ENCODE peak calls at places on chromosomes 5 and 9, in seven cellular contexts. One of them, this sample, is unnamed.

GRCh38 chr9:114911167-114911821 is 19.1 kb downstream of the TNFSF8 start:
- DNase-seq in IMR-90: peak
- DNase-seq in nucleus accumbens: no peak
- DNase-seq in stimulated activated CD8-positive, alpha-beta memory T cell treated with anti-CD3 and anti-CD28 coated beads, Interleukin-4, amount 100 ng/mL, for 1 hour: no peak
- DNase-seq in T follicular helper cell: no peak
- DNase-seq in left lung: no peak
- DNase-seq in ureter: no peak
- DNase-seq in this sample: no peak

GRCh38 chr9:35733109-35733541 is 659 bp downstream of the CREB3 start:
- DNase-seq in IMR-90: peak
- DNase-seq in nucleus accumbens: no peak
- DNase-seq in stimulated activated CD8-positive, alpha-beta memory T cell treated with anti-CD3 and anti-CD28 coated beads, Interleukin-4, amount 100 ng/mL, for 1 hour: no peak
- DNase-seq in T follicular helper cell: no peak
- DNase-seq in left lung: no peak
- DNase-seq in ureter: no peak
- DNase-seq in this sample: no peak

GRCh38 chr5:139638090-139638735 is 9.9 kb upstream of the CXXC5 start:
- DNase-seq in IMR-90: peak
- DNase-seq in nucleus accumbens: peak
- DNase-seq in stimulated activated CD8-positive, alpha-beta memory T cell treated with anti-CD3 and anti-CD28 coated beads, Interleukin-4, amount 100 ng/mL, for 1 hour: no peak
- DNase-seq in T follicular helper cell: no peak
- DNase-seq in left lung: peak
- DNase-seq in ureter: peak
- DNase-seq in this sample: no peak

GRCh38 chr5:65923339-65923738 is 3.0 kb upstream of the ERBIN start:
- DNase-seq in IMR-90: no peak
- DNase-seq in nucleus accumbens: no peak
- DNase-seq in stimulated activated CD8-positive, alpha-beta memory T cell treated with anti-CD3 and anti-CD28 coated beads, Interleukin-4, amount 100 ng/mL, for 1 hour: no peak
- DNase-seq in T follicular helper cell: no peak
- DNase-seq in left lung: no peak
- DNase-seq in ureter: no peak
- DNase-seq in this sample: no peak

GRCh38 chr5:73299665-73300435 is 126.9 kb downstream of the TMEM174 start:
- DNase-seq in IMR-90: peak
- DNase-seq in nucleus accumbens: no peak
- DNase-seq in stimulated activated CD8-positive, alpha-beta memory T cell treated with anti-CD3 and anti-CD28 coated beads, Interleukin-4, amount 100 ng/mL, for 1 hour: no peak
- DNase-seq in T follicular helper cell: no peak
- DNase-seq in left lung: no peak
- DNase-seq in ureter: no peak
- DNase-seq in this sample: no peak

GRCh38 chr5:608286-609087 is 3.7 kb upstream of the CEP72 start:
- DNase-seq in IMR-90: no peak
- DNase-seq in nucleus accumbens: no peak
- DNase-seq in stimulated activated CD8-positive, alpha-beta memory T cell treated with anti-CD3 and anti-CD28 coated beads, Interleukin-4, amount 100 ng/mL, for 1 hour: no peak
- DNase-seq in T follicular helper cell: no peak
- DNase-seq in left lung: no peak
- DNase-seq in ureter: no peak
- DNase-seq in this sample: no peak

GRCh38 chr5:135227064-135228022 is 171.7 kb downstream of the MACROH2A1 start:
- DNase-seq in IMR-90: no peak
- DNase-seq in nucleus accumbens: no peak
- DNase-seq in stimulated activated CD8-positive, alpha-beta memory T cell treated with anti-CD3 and anti-CD28 coated beads, Interleukin-4, amount 100 ng/mL, for 1 hour: no peak
- DNase-seq in T follicular helper cell: no peak
- DNase-seq in left lung: no peak
- DNase-seq in ureter: no peak
- DNase-seq in this sample: no peak

GRCh38 chr5:1526151-1526631 is 2.4 kb upstream of the LPCAT1 start:
- DNase-seq in IMR-90: no peak
- DNase-seq in nucleus accumbens: no peak
- DNase-seq in stimulated activated CD8-positive, alpha-beta memory T cell treated with anti-CD3 and anti-CD28 coated beads, Interleukin-4, amount 100 ng/mL, for 1 hour: no peak
- DNase-seq in T follicular helper cell: no peak
- DNase-seq in left lung: peak
- DNase-seq in ureter: peak
- DNase-seq in this sample: peak

GRCh38 chr5:1706428-1706827 is 93.2 kb downstream of the MRPL36 start:
- DNase-seq in IMR-90: no peak
- DNase-seq in nucleus accumbens: no peak
- DNase-seq in stimulated activated CD8-positive, alpha-beta memory T cell treated with anti-CD3 and anti-CD28 coated beads, Interleukin-4, amount 100 ng/mL, for 1 hour: no peak
- DNase-seq in T follicular helper cell: no peak
- DNase-seq in left lung: no peak
- DNase-seq in ureter: no peak
- DNase-seq in this sample: no peak

GRCh38 chr9:89478821-89479668 is 18.9 kb downstream of the SEMA4D start:
- DNase-seq in IMR-90: no peak
- DNase-seq in nucleus accumbens: no peak
- DNase-seq in stimulated activated CD8-positive, alpha-beta memory T cell treated with anti-CD3 and anti-CD28 coated beads, Interleukin-4, amount 100 ng/mL, for 1 hour: no peak
- DNase-seq in T follicular helper cell: no peak
- DNase-seq in left lung: no peak
- DNase-seq in ureter: no peak
- DNase-seq in this sample: no peak

GRCh38 chr5:52668139-52668538 is 119.6 kb upstream of the ITGA1 start:
- DNase-seq in IMR-90: no peak
- DNase-seq in nucleus accumbens: no peak
- DNase-seq in stimulated activated CD8-positive, alpha-beta memory T cell treated with anti-CD3 and anti-CD28 coated beads, Interleukin-4, amount 100 ng/mL, for 1 hour: no peak
- DNase-seq in T follicular helper cell: no peak
- DNase-seq in left lung: no peak
- DNase-seq in ureter: no peak
- DNase-seq in this sample: no peak

GRCh38 chr9:19411316-19411715 is 2.5 kb downstream of the ACER2 start:
- DNase-seq in IMR-90: peak
- DNase-seq in nucleus accumbens: no peak
- DNase-seq in stimulated activated CD8-positive, alpha-beta memory T cell treated with anti-CD3 and anti-CD28 coated beads, Interleukin-4, amount 100 ng/mL, for 1 hour: no peak
- DNase-seq in T follicular helper cell: no peak
- DNase-seq in left lung: no peak
- DNase-seq in ureter: no peak
- DNase-seq in this sample: no peak

GRCh38 chr5:93510626-93511420 is 70.2 kb downstream of the NR2F1-AS1 start:
- DNase-seq in IMR-90: no peak
- DNase-seq in nucleus accumbens: no peak
- DNase-seq in stimulated activated CD8-positive, alpha-beta memory T cell treated with anti-CD3 and anti-CD28 coated beads, Interleukin-4, amount 100 ng/mL, for 1 hour: no peak
- DNase-seq in T follicular helper cell: no peak
- DNase-seq in left lung: no peak
- DNase-seq in ureter: no peak
- DNase-seq in this sample: no peak

GRCh38 chr9:126428524-126429175 is 102.0 kb downstream of the MVB12B start:
- DNase-seq in IMR-90: no peak
- DNase-seq in nucleus accumbens: no peak
- DNase-seq in stimulated activated CD8-positive, alpha-beta memory T cell treated with anti-CD3 and anti-CD28 coated beads, Interleukin-4, amount 100 ng/mL, for 1 hour: no peak
- DNase-seq in T follicular helper cell: no peak
- DNase-seq in left lung: no peak
- DNase-seq in ureter: no peak
- DNase-seq in this sample: no peak

GRCh38 chr9:119868694-119869093 is 499.5 kb upstream of the BRINP1 start:
- DNase-seq in IMR-90: no peak
- DNase-seq in nucleus accumbens: no peak
- DNase-seq in stimulated activated CD8-positive, alpha-beta memory T cell treated with anti-CD3 and anti-CD28 coated beads, Interleukin-4, amount 100 ng/mL, for 1 hour: no peak
- DNase-seq in T follicular helper cell: no peak
- DNase-seq in left lung: no peak
- DNase-seq in ureter: peak
- DNase-seq in this sample: no peak

This sample was measured in activated T-helper 1 cell treated with anti-CD3 and anti-CD28 coated beads, Interleukin-2, amount 50 U/mL, for 16 hours.